ENCODE peak calls at places on chromosomes 5 and 9, in four cellular contexts. S is progenitor cell of endocrine pancreas, F is GM13977, Z is PC-9. D is an unnamed sample.
A peak's percentile ranks its signal among the peaks of the same experiment; 100 is the strongest.

GRCh38 chr5:59532979-59533729 is 360.4 kb downstream of the PDE4D start:
- DNase-seq in F (no peak), S (no peak), Z (no peak), D (no peak)

GRCh38 chr5:158084292-158084691 is 225.3 kb upstream of the CLINT1 start:
- DNase-seq in F (no peak), Z (no peak), S (no peak), D (no peak)

GRCh38 chr9:14258840-14259239 is 55.1 kb downstream of the NFIB start:
- DNase-seq in F (no peak), S (no peak), Z (no peak), D (no peak)

GRCh38 chr9:93207326-93207814 is 23.4 kb downstream of the WNK2 start:
- DNase-seq in Z (no peak), F (no peak), S (no peak), D (no peak)

GRCh38 chr5:14216902-14217301 is 73.8 kb downstream of the TRIO start:
- DNase-seq in S (no peak), Z (no peak), F (no peak), D (no peak)

GRCh38 chr9:37675661-37676060 is 24.9 kb downstream of the FRMPD1 start:
- DNase-seq in S (no peak), Z (no peak), F (no peak), D (no peak)

GRCh38 chr9:89428901-89429890 is 68.7 kb downstream of the SEMA4D start:
- DNase-seq in Z (no peak), F (no peak), S (no peak), D (peak; percentile 83)

GRCh38 chr9:96383165-96383939 is at the start of gene SLC35D2:
- DNase-seq in Z (peak; percentile 78), S (peak; percentile 53), F (peak; percentile 67), D (peak; percentile 16)

GRCh38 chr9:119458068-119458467 is 88.8 kb upstream of the BRINP1 start:
- DNase-seq in F (no peak), S (no peak), Z (no peak), D (no peak)

GRCh38 chr9:93686880-93687236 is 110.5 kb downstream of the PHF2 start:
- DNase-seq in S (no peak), F (no peak), Z (no peak), D (no peak)

GRCh38 chr9:124001865-124002525 is 9.6 kb upstream of the LHX2 start:
- DNase-seq in Z (no peak), S (no peak), F (no peak), D (no peak)

GRCh38 chr5:179486596-179487051 is 63.7 kb upstream of the RUFY1 start:
- DNase-seq in Z (no peak), S (no peak), F (no peak), D (no peak)

GRCh38 chr5:68159251-68159951 is 56.2 kb upstream of the PIK3R1 start:
- DNase-seq in F (no peak), S (no peak), Z (no peak), D (no peak)

GRCh38 chr9:112074250-112075008 is 100.7 kb downstream of the SUSD1 start:
- DNase-seq in Z (peak; percentile 78), S (peak; percentile 20), F (no peak), D (peak; percentile 84)

GRCh38 chr9:112334319-112334828 is 955 bp upstream of the PTBP3 start:
- DNase-seq in F (peak; percentile 55), Z (peak; percentile 17), S (no peak), D (peak; percentile 84)

GRCh38 chr9:17018001-17018491 is 116.8 kb upstream of the CNTLN start:
- DNase-seq in Z (no peak), S (no peak), F (no peak), D (no peak)

GRCh38 chr5:117881426-117882230 is 1106.7 kb downstream of the DTWD2 start:
- DNase-seq in S (no peak), F (no peak), Z (no peak), D (no peak)

GRCh38 chr9:18675345-18675744 is 201.4 kb downstream of the ADAMTSL1 start:
- DNase-seq in S (no peak), F (no peak), Z (no peak), D (no peak)

GRCh38 chr5:67581203-67581602 is 384.6 kb upstream of the CD180 start:
- DNase-seq in Z (no peak), S (no peak), F (no peak), D (peak; percentile 5)

GRCh38 chr9:87206064-87206661 is 258.9 kb upstream of the GAS1 start:
- DNase-seq in S (no peak), F (no peak), Z (no peak), D (peak; percentile 3)

GRCh38 chr9:121156263-121156731 is 45.4 kb downstream of the RAB14 start:
- DNase-seq in F (peak; percentile 71), S (no peak), Z (peak; percentile 28), D (peak; percentile 28)

GRCh38 chr5:172943283-172943841 is 15.9 kb upstream of the RPL26L1 start:
- DNase-seq in F (no peak), Z (no peak), S (no peak), D (no peak)

GRCh38 chr5:72364186-72364585 is 44.0 kb downstream of the PTCD2 start:
- DNase-seq in S (no peak), Z (no peak), F (no peak), D (no peak)

GRCh38 chr5:111254613-111255012 is 30.4 kb downstream of the CAMK4 start:
- DNase-seq in S (no peak), Z (no peak), F (peak; percentile 58), D (peak; percentile 95)

GRCh38 chr5:40033411-40033810 is 608.6 kb upstream of the DAB2 start:
- DNase-seq in S (no peak), F (peak; percentile 6), Z (no peak), D (peak; percentile 5)

GRCh38 chr9:119667163-119667562 is 297.9 kb upstream of the BRINP1 start:
- DNase-seq in F (no peak), S (no peak), Z (no peak), D (no peak)

GRCh38 chr9:89475891-89476440 is 21.9 kb downstream of the SEMA4D start:
- DNase-seq in S (no peak), F (no peak), Z (no peak), D (peak; percentile 3)

GRCh38 chr5:52707626-52708025 is 80.1 kb upstream of the ITGA1 start:
- DNase-seq in S (no peak), Z (no peak), F (no peak), D (no peak)

GRCh38 chr5:165130656-165131055 is 1625.2 kb downstream of the MAT2B start:
- DNase-seq in S (no peak), F (no peak), Z (no peak), D (no peak)

GRCh38 chr5:136034976-136035375 is 6.2 kb downstream of the TGFBI start:
- DNase-seq in S (no peak), F (no peak), Z (no peak), D (no peak)

GRCh38 chr9:22043928-22044327 is 34.8 kb upstream of the CDKN2B start:
- DNase-seq in F (no peak), S (no peak), Z (no peak), D (no peak)

GRCh38 chr5:135846311-135846710 is 11.8 kb downstream of the SLC25A48 start:
- DNase-seq in S (no peak), Z (no peak), F (no peak), D (no peak)

GRCh38 chr5:69170969-69171368 is 4.0 kb downstream of the CCNB1 start:
- DNase-seq in S (no peak), F (no peak), Z (no peak), D (no peak)

GRCh38 chr5:69167488-69167845 is 517 bp downstream of the CCNB1 start:
- DNase-seq in Z (no peak), S (no peak), F (no peak), D (no peak)

GRCh38 chr5:69166686-69167487 is at the start of gene CCNB1:
- DNase-seq in Z (peak; percentile 98), F (peak; percentile 98), S (peak; percentile 96), D (peak; percentile 99)
- TF ChIP-seq CTCF in Z (no peak), F (no peak), S (no peak), D (no peak)

GRCh38 chr9:133542002-133542401 is 7.5 kb downstream of the ADAMTSL2 start:
- DNase-seq in Z (no peak), F (no peak), S (no peak), D (no peak)
- TF ChIP-seq CTCF in Z (no peak), F (no peak), S (no peak), D (no peak)

DNA sequence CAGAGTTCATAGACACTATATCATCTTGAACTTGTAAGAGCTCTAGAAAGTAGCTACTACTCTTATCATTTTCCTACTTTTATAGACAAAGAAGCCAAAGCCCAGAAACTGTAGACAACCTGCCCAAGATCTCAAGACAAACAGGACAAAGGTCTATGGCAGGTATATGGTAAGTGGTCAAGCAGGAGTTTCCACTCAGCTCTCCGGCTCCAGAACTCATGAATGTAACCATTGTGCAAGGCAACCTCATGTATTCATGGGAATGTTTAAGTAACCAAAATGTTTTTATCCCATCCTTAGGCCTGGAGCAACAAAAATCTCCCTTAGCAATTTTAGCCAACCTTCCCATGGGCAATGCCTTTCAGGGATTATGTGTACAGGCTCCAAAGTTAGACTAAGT is 163.4 kb upstream of the PUM3 start:
- DNase-seq in Z (no peak), S (no peak), F (no peak), D (no peak)
- TF ChIP-seq CTCF in Z (no peak), S (no peak), F (no peak), D (no peak)

GRCh38 chr5:76576468-76576867 is 46.7 kb downstream of the F2RL2 start:
- DNase-seq in F (no peak), Z (no peak), S (no peak), D (no peak)

GRCh38 chr5:76571595-76571994 is 51.6 kb downstream of the F2RL2 start:
- DNase-seq in F (no peak), S (no peak), Z (no peak), D (no peak)
- TF ChIP-seq CTCF in F (peak; percentile 6), S (no peak), Z (no peak), D (no peak)

DNA sequence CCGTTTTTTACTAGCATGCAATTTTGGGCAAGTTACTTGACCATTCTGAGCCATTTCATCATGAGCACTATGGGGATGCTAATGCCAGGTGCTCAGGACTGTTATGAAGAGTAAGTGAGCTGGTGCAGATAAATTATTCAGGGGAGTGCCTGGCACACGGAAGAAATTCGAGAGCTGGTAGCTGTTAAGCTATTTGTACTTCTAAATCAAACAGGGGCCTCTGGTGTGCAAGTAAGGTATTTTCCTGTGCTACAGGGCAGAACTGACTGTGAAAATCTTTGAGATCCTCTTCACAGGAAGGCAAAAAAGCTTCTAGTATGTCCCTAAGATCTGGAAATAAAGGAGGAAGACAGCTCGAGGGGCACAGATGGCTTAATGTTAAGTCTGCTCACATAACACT is 106.3 kb upstream of the SPOCK1 start:
- DNase-seq in F (no peak), S (no peak), Z (no peak), D (no peak)
- TF ChIP-seq CTCF in F (no peak), S (no peak), Z (peak; percentile 38), D (no peak)